ENCODE peak calls at places on chromosome 5, in four cellular contexts. A, C, F and T are unnamed samples.

GRCh38 chr5:39599721-39600431 is 175.1 kb upstream of the DAB2 start:
- DNase-seq in C (no peak), F (no peak), A (no peak), T (no peak)

GRCh38 chr5:72185717-72186388 is 78.6 kb downstream of the MAP1B start:
- DNase-seq in A (no peak), F (no peak), C (no peak), T (no peak)

GRCh38 chr5:174692381-174692780 is 32.0 kb upstream of the MSX2 start:
- DNase-seq in C (no peak), A (no peak), F (no peak), T (no peak)

GRCh38 chr5:127930311-127930710 is 153.3 kb upstream of the SLC12A2 start:
- DNase-seq in C (no peak), A (no peak), F (no peak), T (no peak)

GRCh38 chr5:107830750-107831149 is 160.0 kb upstream of the EFNA5 start:
- DNase-seq in C (no peak), A (no peak), F (no peak), T (no peak)

GRCh38 chr5:180138214-180138975 is 66.8 kb upstream of the RNF130 start:
- DNase-seq in A (no peak), F (no peak), C (no peak), T (peak; percentile 28)

GRCh38 chr5:180471866-180472265 is 22.3 kb upstream of the CNOT6 start:
- DNase-seq in C (no peak), F (no peak), A (no peak), T (no peak)

GRCh38 chr5:35198096-35198495 is 32.2 kb downstream of the PRLR start:
- DNase-seq in F (no peak), C (peak; percentile 83), A (no peak), T (no peak)

GRCh38 chr5:131710391-131710790 is 75.4 kb upstream of the RAPGEF6 start:
- DNase-seq in C (no peak), F (no peak), A (no peak), T (no peak)

GRCh38 chr5:170633235-170634041 is 129.6 kb downstream of the KCNIP1 start:
- DNase-seq in C (peak; percentile 80), F (peak; percentile 24), A (no peak), T (peak; percentile 78)

GRCh38 chr5:67176931-67177330 is 19.7 kb downstream of the CD180 start:
- DNase-seq in A (no peak), C (no peak), F (no peak), T (no peak)

GRCh38 chr5:159463590-159464321 is 133.5 kb upstream of the IL12B start:
- DNase-seq in A (no peak), C (no peak), F (no peak), T (no peak)

GRCh38 chr5:149128023-149128875 is 13.0 kb upstream of the ABLIM3 start:
- DNase-seq in F (no peak), A (no peak), C (peak; percentile 28), T (no peak)

GRCh38 chr5:10602031-10602806 is 38.3 kb downstream of the ANKRD33B start:
- DNase-seq in F (no peak), A (no peak), C (no peak), T (no peak)

GRCh38 chr5:61881821-61882220 is 424.2 kb upstream of the KIF2A start:
- DNase-seq in F (no peak), C (no peak), A (peak; percentile 9), T (no peak)

GRCh38 chr5:32833127-32833526 is 122.0 kb downstream of the NPR3 start:
- DNase-seq in C (no peak), A (no peak), F (no peak), T (no peak)

GRCh38 chr5:72448368-72448767 is 58.8 kb downstream of the ZNF366 start:
- DNase-seq in A (no peak), C (no peak), F (no peak), T (no peak)

GRCh38 chr5:151686673-151687378 is at the start of gene SPARC:
- DNase-seq in F (peak; percentile 73), C (peak; percentile 91), A (peak; percentile 29), T (peak; percentile 94)

GRCh38 chr5:57412680-57413079 is 69.9 kb downstream of the ACTBL2 start:
- DNase-seq in A (no peak), F (no peak), C (no peak), T (no peak)

GRCh38 chr5:133433641-133434040 is 178.7 kb downstream of the FSTL4 start:
- DNase-seq in A (no peak), C (no peak), F (no peak), T (no peak)

GRCh38 chr5:136195971-136196577 is 3.1 kb upstream of the SMIM32 start:
- DNase-seq in F (no peak), C (no peak), A (no peak), T (peak; percentile 34)

GRCh38 chr5:154505567-154505966 is 27.5 kb upstream of the HAND1 start:
- DNase-seq in A (no peak), C (no peak), F (no peak), T (no peak)

GRCh38 chr5:35922468-35922867 is 16.0 kb downstream of the CAPSL start:
- DNase-seq in F (no peak), C (no peak), A (no peak), T (no peak)

GRCh38 chr5:180784497-180785097 is 18.0 kb downstream of the MGAT1 start:
- DNase-seq in C (peak; percentile 89), A (peak; percentile 21), F (peak; percentile 57), T (peak; percentile 83)

GRCh38 chr5:157166494-157167218 is 592 bp upstream of the GARIN3 start:
- DNase-seq in A (no peak), C (no peak), F (no peak), T (peak; percentile 40)

GRCh38 chr5:14400611-14401010 is 181.0 kb upstream of the OTULINL start:
- DNase-seq in F (no peak), A (no peak), C (no peak), T (no peak)

GRCh38 chr5:177595991-177596774 is 3.7 kb upstream of the B4GALT7 start:
- DNase-seq in F (no peak), A (no peak), C (no peak), T (no peak)

GRCh38 chr5:11384441-11385250 is 519.6 kb downstream of the CTNND2 start:
- DNase-seq in C (no peak), A (peak; percentile 47), F (no peak), T (no peak)

GRCh38 chr5:38613992-38614836 is 57.8 kb upstream of the LIFR start:
- DNase-seq in A (no peak), C (no peak), F (no peak), T (no peak)

GRCh38 chr5:154945695-154946301 is 4.9 kb downstream of the MRPL22 start:
- DNase-seq in F (no peak), C (no peak), A (no peak), T (no peak)

GRCh38 chr5:31487510-31487909 is 44.4 kb downstream of the DROSHA start:
- DNase-seq in C (no peak), A (no peak), F (no peak), T (no peak)

GRCh38 chr5:81572201-81572600 is 178.3 kb upstream of the ACOT12 start:
- DNase-seq in F (no peak), C (no peak), A (no peak), T (no peak)

DNA sequence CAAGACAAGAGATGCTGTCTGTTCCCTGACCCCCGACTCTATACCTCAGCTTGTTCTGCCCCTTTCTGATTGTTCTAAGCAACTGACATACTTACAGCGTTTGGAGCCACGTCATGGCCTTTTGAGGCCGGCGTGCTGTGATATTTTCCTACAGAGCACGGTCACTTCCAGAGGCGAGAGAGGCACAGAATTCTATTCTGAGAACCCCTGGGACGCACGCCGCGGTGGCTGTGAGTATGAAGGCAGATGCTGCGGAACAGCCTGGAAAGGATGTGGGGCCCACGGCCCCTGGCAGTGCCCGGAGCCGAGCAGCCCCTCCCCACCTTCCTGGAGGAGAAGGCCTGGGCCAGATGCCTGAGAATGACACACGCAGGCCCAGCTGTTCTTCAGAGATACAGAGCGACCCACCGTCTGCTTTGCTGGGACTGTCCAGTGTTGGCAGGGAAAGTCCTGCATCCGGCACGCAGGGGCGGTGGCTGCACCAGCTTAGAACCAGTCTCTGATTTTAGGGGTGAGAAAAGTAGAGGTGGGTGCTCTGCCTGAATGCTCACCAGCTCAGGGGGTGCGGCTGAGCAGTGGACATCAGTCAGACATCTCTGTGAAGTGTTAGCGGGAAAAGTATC is 116.6 kb upstream of the LPCAT1 start:
- DNase-seq in A (no peak), C (no peak), F (no peak), T (no peak)
- H3K27ac ChIP-seq in A (no peak overlapping the region), C (no peak overlapping the region), F (no peak overlapping the region), T (no peak overlapping the region)

GRCh38 chr5:92911851-92912250 is 669.2 kb downstream of the NR2F1-AS1 start:
- DNase-seq in A (no peak), C (no peak), F (no peak), T (no peak)
- H3K27ac ChIP-seq in A (no peak overlapping the region), C (no peak overlapping the region), F (no peak overlapping the region), T (no peak overlapping the region)

GRCh38 chr5:78593465-78593864 is 55.1 kb downstream of the LHFPL2 start:
- DNase-seq in F (no peak), C (no peak), A (no peak), T (no peak)
- H3K27ac ChIP-seq in F (no peak overlapping the region), C (peak overlapping the region; percentile 83), A (no peak overlapping the region), T (no peak overlapping the region)

DNA sequence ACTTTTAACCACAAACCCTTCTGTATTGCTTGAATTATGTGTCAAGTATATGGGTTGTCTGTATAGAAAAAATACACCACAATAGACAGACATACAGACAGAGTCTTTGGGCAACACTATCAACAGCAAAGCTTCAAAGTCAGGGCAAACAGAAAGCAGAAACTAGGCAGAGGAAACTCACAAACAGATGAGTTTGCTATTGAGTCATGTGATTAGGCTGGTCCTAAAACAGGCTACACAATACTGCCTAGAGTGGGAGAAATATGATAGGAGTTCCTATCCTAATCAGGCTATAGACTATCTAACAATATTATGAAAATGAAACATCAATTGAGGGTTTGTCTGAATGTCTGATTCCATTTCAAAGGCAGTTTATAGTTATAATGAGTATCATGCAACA is 156.4 kb downstream of the EDIL3 start:
- DNase-seq in F (no peak), A (no peak), C (no peak), T (no peak)
- H3K27ac ChIP-seq in F (no peak overlapping the region), A (no peak overlapping the region), C (no peak overlapping the region), T (no peak overlapping the region)

DNA sequence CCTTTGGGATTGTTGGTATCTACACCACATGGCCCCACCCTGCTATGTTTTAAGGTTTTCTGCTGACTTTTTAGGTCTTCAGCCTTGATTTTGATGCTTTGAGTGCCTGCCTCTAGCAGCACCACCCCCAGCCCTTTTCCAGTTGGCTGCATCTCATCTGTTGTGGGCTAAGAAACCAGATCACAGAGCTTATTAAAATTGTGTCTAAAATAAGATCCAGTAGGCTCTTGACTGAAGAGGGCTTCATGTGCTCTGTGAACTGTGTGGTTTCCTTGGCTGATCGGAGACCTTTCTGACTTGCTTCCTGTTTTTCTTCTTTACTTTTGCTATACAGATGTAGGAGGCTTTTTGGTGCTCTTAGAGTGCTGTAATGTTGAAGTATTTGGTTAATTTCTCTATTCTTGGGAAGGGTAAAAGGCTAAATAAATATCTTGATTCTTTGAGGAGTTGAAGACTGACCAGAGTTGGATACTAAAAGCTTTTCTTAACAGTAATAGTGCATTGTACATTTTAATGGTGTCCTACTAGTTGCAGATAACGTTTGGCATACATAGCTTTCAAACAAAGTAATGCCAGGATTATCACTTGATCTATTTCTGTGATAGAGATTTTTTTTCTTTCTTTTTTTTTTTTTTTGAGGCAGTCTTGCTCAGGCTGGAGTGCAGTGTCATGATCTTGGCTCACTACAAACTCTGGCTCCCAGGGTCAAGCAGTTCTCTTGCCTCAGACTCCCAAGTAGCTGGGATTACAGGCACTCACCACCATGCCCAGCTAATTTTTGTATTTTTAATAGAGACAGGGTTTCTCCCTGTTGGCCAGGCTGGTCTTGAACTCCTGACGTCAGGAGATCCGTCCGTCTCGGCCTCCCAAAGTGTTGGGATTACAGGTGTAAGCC is 4.5 kb downstream of the UBE2D2 start:
- DNase-seq in C (peak; percentile 60), A (no peak), F (no peak), T (no peak)
- H3K27ac ChIP-seq in C (peak overlapping the region; percentile 47), A (no peak overlapping the region), F (peak overlapping the region; percentile 97), T (peak overlapping the region; percentile 61)

GRCh38 chr5:53381-54174 is 38.4 kb upstream of the PLEKHG4B start:
- DNase-seq in F (no peak), A (no peak), C (peak; percentile 61), T (no peak)
- H3K27ac ChIP-seq in F (no peak overlapping the region), A (no peak overlapping the region), C (no peak overlapping the region), T (no peak overlapping the region)